ENCODE peak calls at places on chromosomes 1 and 21, in four cellular contexts. H is stromal cell of bone marrow, Q is AG09319, V is kidney tubule cell. P is an unnamed sample.

GRCh38 chr1:6704746-6705145 is 3.1 kb upstream of the DNAJC11 start:
- DNase-seq in H (no peak), Q (no peak), V (no peak), P (no peak)

GRCh38 chr1:77281491-77282186 is at the start of gene AK5:
- DNase-seq in H (peak), Q (no peak), V (peak), P (peak)

GRCh38 chr1:23367451-23367790 is 2.2 kb downstream of the ZNF436 start:
- DNase-seq in H (no peak), Q (no peak), V (no peak), P (no peak)

GRCh38 chr1:36151133-36151844 is 2.0 kb upstream of the TRAPPC3 start:
- DNase-seq in H (no peak), Q (no peak), V (no peak), P (peak)

GRCh38 chr1:61215676-61216289 is 133.4 kb downstream of the NFIA start:
- DNase-seq in H (no peak), Q (no peak), V (peak), P (no peak)

GRCh38 chr1:31715097-31715872 is 11.5 kb upstream of the COL16A1 start:
- DNase-seq in H (peak), Q (no peak), V (peak), P (peak)

GRCh38 chr1:165481820-165482532 is 37.0 kb upstream of the RXRG start:
- DNase-seq in H (peak), Q (peak), V (peak), P (peak)

GRCh38 chr1:32724678-32725594 is 22.4 kb upstream of the SYNC start:
- DNase-seq in H (peak), Q (peak), V (peak), P (peak)

GRCh38 chr1:17233675-17234074 is 15.2 kb upstream of the PADI3 start:
- DNase-seq in H (peak), Q (no peak), V (peak), P (no peak)

GRCh38 chr1:53725238-53725689 is 13.7 kb downstream of the GLIS1 start:
- DNase-seq in H (no peak), Q (no peak), V (peak), P (peak)

GRCh38 chr21:37074546-37074945 is 1.5 kb downstream of the TTC3 start:
- DNase-seq in H (no peak), Q (no peak), V (no peak), P (no peak)

GRCh38 chr1:193519922-193520321 is 333.5 kb upstream of the B3GALT2 start:
- DNase-seq in H (no peak), Q (no peak), V (no peak), P (peak)

GRCh38 chr1:29238601-29238964 is 2.3 kb downstream of the PTPRU start:
- DNase-seq in H (no peak), Q (no peak), V (no peak), P (peak)

GRCh38 chr21:28738305-28738704 is 254.4 kb downstream of the LTN1 start:
- DNase-seq in H (no peak), Q (no peak), V (no peak), P (no peak)

GRCh38 chr1:227791425-227792090 is 23.9 kb upstream of the PRSS38 start:
- DNase-seq in H (no peak), Q (no peak), V (no peak), P (no peak)

GRCh38 chr1:2413495-2414296 is 1.3 kb upstream of the PEX10 start:
- DNase-seq in H (no peak), Q (no peak), V (peak), P (peak)

P was measured in GM23338.